ENCODE peak calls at places on chromosomes 2 and 18, in five cellular contexts. A, C, B, S and H are unnamed samples. For H3K4me1, the result is how much of the 10 kb centered on the place peaks cover.

GRCh38 chr2:239935789-239936758 is 89.1 kb downstream of the NDUFA10 start:
- DNase-seq in A (no peak), C (no peak), B (peak), S (no peak), H (peak)

GRCh38 chr2:3475771-3476170 is 43.6 kb downstream of the ADI1 start:
- DNase-seq in A (no peak), C (no peak), B (no peak), S (no peak), H (no peak)

GRCh38 chr2:69123182-69123581 is 110.2 kb downstream of the ANTXR1 start:
- DNase-seq in A (peak), C (no peak), B (no peak), S (no peak), H (no peak)

GRCh38 chr2:179302764-179303561 is 38.3 kb upstream of the SESTD1 start:
- DNase-seq in A (no peak), C (peak), B (no peak), S (no peak), H (no peak)

GRCh38 chr2:202102425-202103005 is 29.5 kb downstream of the KIAA2012 start:
- DNase-seq in A (no peak), C (no peak), B (no peak), S (no peak), H (no peak)

GRCh38 chr2:98952971-98953370 is 16.9 kb upstream of the CRACDL start:
- DNase-seq in A (no peak), C (no peak), B (no peak), S (no peak), H (no peak)

GRCh38 chr2:232687382-232688160 is 9.6 kb upstream of the GIGYF2 start:
- DNase-seq in A (no peak), C (no peak), B (no peak), S (no peak), H (no peak)

GRCh38 chr2:165897074-165897683 is 56.4 kb downstream of the TTC21B start:
- DNase-seq in A (no peak), C (no peak), B (no peak), S (no peak), H (no peak)

GRCh38 chr18:5588529-5588928 is 44.7 kb upstream of the EPB41L3 start:
- DNase-seq in A (no peak), C (no peak), B (no peak), S (no peak), H (no peak)

GRCh38 chr2:121375621-121376159 is 90.7 kb upstream of the TFCP2L1 start:
- DNase-seq in A (no peak), C (no peak), B (no peak), S (no peak), H (no peak)

GRCh38 chr2:174442546-174443510 is 44.0 kb downstream of the GPR155 start:
- DNase-seq in A (no peak), C (peak), B (no peak), S (no peak), H (no peak)

DNA sequence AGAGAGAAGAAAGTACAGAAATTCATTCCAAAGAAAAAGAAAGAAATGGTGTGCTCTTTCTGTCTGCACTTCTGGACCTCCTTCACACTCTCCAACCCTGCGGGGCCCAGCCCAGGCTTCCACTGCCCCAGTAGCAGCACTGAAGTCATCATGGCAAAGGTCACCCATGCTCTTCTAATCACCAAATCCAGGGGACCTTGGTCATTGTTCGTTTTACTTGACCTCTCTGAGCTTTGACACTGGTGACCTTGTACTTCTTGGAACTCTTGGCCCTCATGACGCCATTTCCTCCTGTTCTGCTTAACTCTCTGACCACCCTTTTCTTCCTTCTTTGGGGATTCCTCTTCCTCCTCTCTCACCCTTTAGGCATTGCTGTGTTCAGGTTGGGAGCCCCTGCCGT is 105.6 kb downstream of the SMAD7 start:
- DNase-seq in A (no peak), C (no peak), B (no peak), S (peak), H (no peak)
- H3K4me1 ChIP-seq in A (under half), C (under half), B (under half), S (half or more), H (under half)

GRCh38 chr18:23228102-23229051 is 93.1 kb downstream of the CABLES1 start:
- DNase-seq in A (no peak), C (peak), B (peak), S (peak), H (no peak)
- H3K4me1 ChIP-seq in A (under half), C (under half), B (under half), S (half or more), H (under half)

GRCh38 chr2:46552528-46552927 is 73.2 kb downstream of the TMEM247 start:
- DNase-seq in A (no peak), C (no peak), B (no peak), S (no peak), H (no peak)
- H3K4me1 ChIP-seq in A (half or more), C (under half), B (under half), S (half or more), H (half or more)

GRCh38 chr2:47708801-47709499 is 74.0 kb upstream of the MSH6 start:
- DNase-seq in A (no peak), C (no peak), B (no peak), S (no peak), H (no peak)
- H3K4me1 ChIP-seq in A (under half), C (under half), B (under half), S (under half), H (under half)

DNA sequence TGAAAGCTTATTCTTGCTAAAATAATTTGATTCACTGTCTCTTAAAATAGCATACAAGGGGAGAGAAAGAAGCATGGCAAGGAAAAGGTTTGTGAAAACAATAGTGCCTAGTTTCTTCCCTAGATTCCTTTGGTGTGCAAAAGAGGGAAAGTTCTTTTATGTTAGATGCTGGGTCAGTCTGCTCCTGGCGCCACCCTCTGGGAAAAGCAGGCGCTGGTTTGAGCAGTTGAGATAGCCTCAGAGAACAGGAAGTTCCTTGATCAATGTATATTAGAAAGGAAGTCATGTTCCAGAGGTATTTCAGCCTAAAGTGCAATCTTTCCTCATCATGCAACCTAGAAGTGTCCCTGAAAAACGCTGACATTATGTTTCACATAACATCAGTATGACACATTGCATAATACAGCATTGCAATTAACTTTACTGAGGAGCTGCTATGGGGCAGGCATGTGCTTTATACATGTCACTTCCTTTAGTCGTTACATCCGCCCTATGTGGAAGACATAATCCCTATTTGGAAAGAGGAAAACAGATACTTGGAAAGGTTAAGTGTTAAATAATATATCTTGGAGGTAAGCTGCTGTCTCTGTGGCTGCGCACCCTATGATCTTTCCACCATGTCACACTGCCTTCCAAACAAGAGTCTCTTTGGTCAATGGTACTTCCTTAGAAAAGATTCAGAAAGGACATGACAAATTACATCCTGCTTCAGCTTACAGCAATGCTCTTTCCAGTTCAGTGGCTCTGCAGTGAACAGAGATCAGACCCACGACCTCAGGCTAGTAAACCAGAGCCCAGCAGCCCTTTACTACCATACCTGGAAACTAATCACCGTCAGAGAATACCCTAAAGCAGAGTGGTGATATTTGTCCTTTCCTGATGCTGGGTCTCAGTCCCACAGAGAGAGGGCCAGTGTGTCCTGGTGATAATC is 369.7 kb downstream of the RAD51AP2 start:
- DNase-seq in A (peak), C (peak), B (peak), S (no peak), H (peak)
- H3K4me1 ChIP-seq in A (under half), C (under half), B (under half), S (under half), H (under half)

DNA sequence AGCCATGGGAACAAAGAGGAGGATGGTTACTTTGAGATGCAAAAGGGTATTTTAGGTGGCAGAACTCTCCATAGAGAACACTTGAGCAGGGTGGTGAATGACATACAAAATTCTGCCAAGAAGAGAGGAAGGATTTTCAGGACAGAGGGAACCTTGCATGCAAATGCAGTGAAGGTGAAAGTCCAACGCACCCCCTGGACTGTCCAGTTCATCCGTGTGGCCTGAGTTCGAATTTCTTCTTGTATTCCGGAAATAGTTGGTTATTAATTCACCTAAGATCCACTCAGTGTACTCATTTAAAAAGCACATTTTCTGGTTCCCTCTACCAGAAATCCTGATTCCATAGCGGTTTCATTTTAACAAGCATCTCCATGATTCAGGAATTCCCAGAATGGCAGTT is 5.5 kb downstream of the AOX1 start:
- DNase-seq in A (no peak), C (no peak), B (no peak), S (no peak), H (no peak)
- H3K4me1 ChIP-seq in A (under half), C (under half), B (under half), S (under half), H (under half)

DNA sequence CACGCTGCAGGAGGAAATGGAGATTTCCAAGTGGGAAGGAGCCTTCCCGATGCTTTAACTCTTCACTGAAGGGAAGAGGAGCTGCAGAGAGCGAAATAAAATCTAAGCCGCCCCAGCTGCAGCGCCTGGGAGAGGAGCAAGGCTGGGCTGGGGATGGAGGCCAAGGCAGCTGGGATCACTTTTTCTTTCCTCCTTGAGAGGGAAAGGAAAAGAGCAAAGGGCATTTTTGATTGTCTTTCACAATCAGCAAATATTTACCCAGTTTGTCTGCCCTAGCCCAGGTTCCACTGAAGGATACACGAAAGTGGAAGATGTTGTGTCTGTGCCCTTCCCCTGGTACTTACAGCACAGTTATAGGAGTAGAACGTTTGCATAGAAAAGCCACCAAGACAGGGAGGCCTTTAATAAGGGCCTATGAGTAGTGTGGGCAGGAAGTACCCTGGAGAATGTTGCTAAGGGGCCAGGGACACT is 38.8 kb downstream of the EPAS1 start:
- DNase-seq in A (no peak), C (no peak), B (no peak), S (no peak), H (peak)
- H3K4me1 ChIP-seq in A (under half), C (half or more), B (half or more), S (half or more), H (half or more)

GRCh38 chr2:237448626-237449025 is 34.7 kb upstream of the COL6A3 start:
- DNase-seq in A (no peak), C (no peak), B (no peak), S (no peak), H (no peak)
- H3K4me1 ChIP-seq in A (under half), C (under half), B (under half), S (under half), H (under half)

GRCh38 chr2:9330639-9331270 is 92.6 kb downstream of the ITGB1BP1 start:
- DNase-seq in A (no peak), C (no peak), B (peak), S (no peak), H (no peak)
- H3K4me1 ChIP-seq in A (half or more), C (under half), B (half or more), S (under half), H (under half)